ENCODE peak calls at places on chromosomes 2 and 18, in five cellular contexts. D is GM06990, B is GM23338, K is nephron progenitor cell, U is AG04450. G is an unnamed sample.

GRCh38 chr2:105644174-105644980 is 100.3 kb upstream of the NCK2 start:
- DNase-seq in K (no peak), D (no peak), B (no peak), U (no peak), G (peak; percentile 63)

GRCh38 chr2:29165362-29166236 is 50.4 kb downstream of the CLIP4 start:
- DNase-seq in K (no peak), D (no peak), U (peak; percentile 74), B (no peak), G (peak; percentile 88)

GRCh38 chr2:41905597-41906324 is 142.1 kb upstream of the PKDCC start:
- DNase-seq in B (no peak), U (no peak), D (no peak), K (no peak), G (no peak)

GRCh38 chr2:190408538-190409271 is 550 bp downstream of the MFSD6 start:
- DNase-seq in K (peak; percentile 48), D (peak; percentile 87), B (peak; percentile 49), U (no peak), G (no peak)

GRCh38 chr18:12608292-12608691 is 49.6 kb downstream of the SPIRE1 start:
- DNase-seq in D (no peak), U (no peak), B (no peak), K (no peak), G (peak; percentile 57)

GRCh38 chr18:26909599-26910290 is 44.2 kb upstream of the AQP4 start:
- DNase-seq in K (no peak), U (no peak), B (peak; percentile 75), D (no peak), G (no peak)

GRCh38 chr2:38149533-38149932 is 73.6 kb upstream of the CYP1B1 start:
- DNase-seq in B (no peak), D (no peak), U (no peak), K (no peak), G (peak; percentile 38)

GRCh38 chr18:6781179-6781714 is 51.7 kb downstream of the ARHGAP28 start:
- DNase-seq in K (peak; percentile 21), B (no peak), U (no peak), D (no peak), G (no peak)

GRCh38 chr18:40485318-40485717 is 1469.7 kb upstream of the PIK3C3 start:
- DNase-seq in K (no peak), D (no peak), B (no peak), U (peak; percentile 20), G (peak; percentile 11)

GRCh38 chr2:42569116-42569711 is 782 bp downstream of the MTA3 start:
- DNase-seq in D (peak; percentile 23), K (peak; percentile 27), U (no peak), B (peak; percentile 17), G (peak; percentile 43)

GRCh38 chr2:43223412-43224040 is 2.9 kb downstream of the ZFP36L2 start:
- DNase-seq in D (no peak), K (no peak), U (no peak), B (no peak), G (peak; percentile 64)

GRCh38 chr2:209368924-209369323 is 54.9 kb upstream of the MAP2 start:
- DNase-seq in K (no peak), B (no peak), D (no peak), U (peak; percentile 20), G (peak; percentile 88)

GRCh38 chr2:209371407-209371806 is 52.4 kb upstream of the MAP2 start:
- DNase-seq in K (no peak), B (no peak), D (no peak), U (no peak), G (no peak)

GRCh38 chr2:209367091-209367747 is 56.6 kb upstream of the MAP2 start:
- DNase-seq in D (no peak), K (no peak), U (no peak), B (no peak), G (peak; percentile 21)

DNA sequence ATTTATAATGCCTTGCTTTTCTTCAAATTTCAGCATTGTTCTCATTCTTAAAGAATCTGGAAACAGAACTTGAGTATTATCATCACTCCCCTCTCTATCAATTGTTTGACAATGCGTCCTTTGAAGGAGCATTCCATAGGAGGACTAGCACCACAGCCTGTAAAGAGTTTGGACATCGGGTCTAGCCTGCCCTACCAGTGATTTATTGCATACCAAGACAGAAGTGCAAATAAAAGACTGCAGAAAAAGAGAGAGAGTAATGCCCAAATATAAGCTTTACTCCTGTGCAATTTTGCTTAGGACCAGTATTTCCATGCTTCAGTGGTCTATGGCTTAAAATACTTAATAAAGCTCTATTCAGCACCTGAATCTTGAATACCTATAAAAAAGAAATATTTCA is 55.4 kb upstream of the MAP2 start:
- DNase-seq in B (no peak), U (no peak), D (no peak), K (no peak), G (no peak)
- TF ChIP-seq CTCF in B (no peak), U (no peak), D (no peak), K (no peak), G (no peak)

GRCh38 chr2:161432107-161432506 is 16.0 kb downstream of the TBR1 start:
- DNase-seq in U (no peak), D (no peak), K (no peak), B (no peak), G (no peak)
- TF ChIP-seq CTCF in U (no peak), D (no peak), K (no peak), B (no peak), G (no peak)

GRCh38 chr2:83782122-83782521 is 677.0 kb downstream of the SUCLG1 start:
- DNase-seq in B (peak; percentile 22), D (no peak), U (no peak), K (no peak), G (no peak)
- TF ChIP-seq CTCF in B (peak; percentile 40), D (no peak), U (no peak), K (no peak), G (no peak)

GRCh38 chr2:227867386-227867785 is 4.0 kb upstream of the DAW1 start:
- DNase-seq in K (no peak), D (no peak), U (no peak), B (no peak), G (no peak)
- TF ChIP-seq CTCF in K (no peak), D (no peak), U (no peak), B (no peak), G (no peak)